ENCODE peak calls at places on chromosomes 4 and X, in six cellular contexts. V, C, O, S, F and W are unnamed samples.

GRCh38 chr4:6021831-6022606 is 3.8 kb upstream of the C4orf50 start:
- DNase-seq in V (no peak), C (no peak), O (no peak), S (no peak), F (no peak), W (no peak)

GRCh38 chr4:18844726-18845125 is 823.2 kb upstream of the LCORL start:
- DNase-seq in V (no peak), C (no peak), O (no peak), S (no peak), F (no peak), W (no peak)

GRCh38 chr4:3220586-3221494 is 28.1 kb upstream of the MSANTD1 start:
- DNase-seq in V (no peak), C (no peak), O (no peak), S (no peak), F (no peak), W (no peak)

GRCh38 chr4:153792007-153792892 is 3.4 kb upstream of the SFRP2 start:
- DNase-seq in V (no peak), C (no peak), O (no peak), S (no peak), F (no peak), W (peak; percentile 84)

GRCh38 chr4:67071641-67072040 is 473.7 kb downstream of the CENPC start:
- DNase-seq in V (no peak), C (no peak), O (no peak), S (no peak), F (no peak), W (no peak)

GRCh38 chr4:94757192-94758140 is at the start of gene BMPR1B:
- DNase-seq in V (no peak), C (no peak), O (peak; percentile 14), S (no peak), F (no peak), W (no peak)

GRCh38 chr4:109649872-109650271 is 53.4 kb downstream of the CASP6 start:
- DNase-seq in V (no peak), C (no peak), O (no peak), S (no peak), F (no peak), W (no peak)

GRCh38 chr4:37639551-37640293 is 46.5 kb downstream of the RELL1 start:
- DNase-seq in V (no peak), C (no peak), O (no peak), S (no peak), F (no peak), W (no peak)

GRCh38 chr4:147724468-147725201 is 7.3 kb upstream of the ARHGAP10 start:
- DNase-seq in V (no peak), C (no peak), O (no peak), S (no peak), F (no peak), W (no peak)

GRCh38 chr4:32775049-32775448 is 2054.9 kb downstream of the PCDH7 start:
- DNase-seq in V (no peak), C (peak; percentile 69), O (no peak), S (peak; percentile 59), F (no peak), W (no peak)

GRCh38 chr4:88811904-88812303 is 114.3 kb upstream of the NAP1L5 start:
- DNase-seq in V (no peak), C (no peak), O (no peak), S (no peak), F (no peak), W (no peak)

GRCh38 chrX:114774691-114775090 is 190.8 kb downstream of the HTR2C start:
- DNase-seq in V (no peak), C (no peak), O (no peak), S (no peak), F (no peak), W (no peak)

GRCh38 chr4:173880897-173881296 is 350.9 kb upstream of the HAND2 start:
- DNase-seq in V (no peak), C (no peak), O (no peak), S (no peak), F (no peak), W (no peak)

GRCh38 chrX:153981771-153982533 is 9.4 kb downstream of the TMEM187 start:
- DNase-seq in V (no peak), C (no peak), O (no peak), S (no peak), F (no peak), W (no peak)

GRCh38 chr4:112951362-112951962 is 98.0 kb upstream of the ANK2 start:
- DNase-seq in V (no peak), C (no peak), O (no peak), S (peak; percentile 9), F (no peak), W (no peak)

GRCh38 chr4:20368926-20369325 is 117.2 kb downstream of the SLIT2 start:
- DNase-seq in V (no peak), C (no peak), O (no peak), S (no peak), F (no peak), W (no peak)

GRCh38 chr4:57442834-57443291 is 332.7 kb upstream of the IGFBP7 start:
- DNase-seq in V (no peak), C (no peak), O (peak; percentile 6), S (peak; percentile 26), F (no peak), W (no peak)

GRCh38 chr4:188960411-188961093 is 821.3 kb downstream of the TRIML1 start:
- DNase-seq in V (no peak), C (no peak), O (no peak), S (no peak), F (no peak), W (no peak)

GRCh38 chr4:182770969-182771330 is 146.2 kb downstream of the DCTD start:
- DNase-seq in V (no peak), C (no peak), O (no peak), S (peak; percentile 7), F (no peak), W (no peak)

DNA sequence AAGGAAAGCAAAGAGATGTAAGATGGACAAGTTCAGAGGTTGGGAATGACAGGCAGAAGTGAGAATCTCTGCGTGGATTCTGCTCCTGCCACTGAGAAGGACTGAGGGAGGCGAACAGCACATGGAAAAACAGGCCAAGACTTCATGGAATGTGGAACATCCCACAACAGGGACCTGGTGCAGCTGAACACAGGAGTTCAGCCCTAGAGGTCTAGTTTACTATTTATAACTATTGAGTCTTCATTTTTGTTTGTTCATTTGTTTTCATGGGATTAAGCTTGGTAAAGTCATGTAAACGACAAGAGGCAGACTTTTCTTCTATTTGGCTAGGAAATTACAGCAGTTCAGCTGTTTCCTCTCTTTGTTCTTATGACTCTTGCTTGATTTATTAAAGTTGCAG is 234.5 kb downstream of the MAML3 start:
- DNase-seq in V (no peak), C (no peak), O (no peak), S (no peak), F (no peak), W (no peak)
- TF ChIP-seq POLR2A in V (no peak), C (no peak), O (no peak), S (no peak), F (no peak), W (no peak)

GRCh38 chr4:128308986-128309385 is 21.4 kb upstream of the PGRMC2 start:
- DNase-seq in V (no peak), C (no peak), O (no peak), S (no peak), F (no peak), W (no peak)

GRCh38 chr4:128310266-128310697 is 22.7 kb upstream of the PGRMC2 start:
- DNase-seq in V (no peak), C (no peak), O (no peak), S (peak; percentile 55), F (no peak), W (no peak)

GRCh38 chr4:128306992-128307581 is 19.5 kb upstream of the PGRMC2 start:
- DNase-seq in V (no peak), C (no peak), O (no peak), S (no peak), F (no peak), W (no peak)

GRCh38 chr4:128311659-128312392 is 24.2 kb upstream of the PGRMC2 start:
- DNase-seq in V (no peak), C (no peak), O (peak; percentile 50), S (no peak), F (no peak), W (no peak)

GRCh38 chr4:128309585-128309984 is 22.0 kb upstream of the PGRMC2 start:
- DNase-seq in V (no peak), C (no peak), O (no peak), S (no peak), F (no peak), W (no peak)
- TF ChIP-seq CTCF in V (no peak), C (no peak), O (no peak), S (no peak), F (no peak), W (no peak)

GRCh38 chrX:123424546-123424945 is 240.5 kb downstream of the GRIA3 start:
- DNase-seq in V (no peak), C (no peak), O (no peak), S (no peak), F (no peak), W (no peak)
- TF ChIP-seq POLR2AphosphoS5 in V (no peak), C (no peak), O (no peak), S (no peak), F (no peak), W (no peak)

GRCh38 chr4:10083331-10083769 is 33.2 kb downstream of the WDR1 start:
- DNase-seq in V (no peak), C (no peak), O (no peak), S (no peak), F (peak; percentile 62), W (peak; percentile 60)

GRCh38 chr4:10085828-10086505 is 30.6 kb downstream of the WDR1 start:
- DNase-seq in V (no peak), C (no peak), O (no peak), S (no peak), F (no peak), W (peak; percentile 46)

GRCh38 chr4:10085386-10085785 is 31.2 kb downstream of the WDR1 start:
- DNase-seq in V (no peak), C (no peak), O (no peak), S (no peak), F (no peak), W (peak; percentile 66)

GRCh38 chr4:10083861-10084641 is 32.5 kb downstream of the WDR1 start:
- DNase-seq in V (no peak), C (no peak), O (no peak), S (no peak), F (peak; percentile 63), W (peak; percentile 63)

GRCh38 chr4:10084651-10085320 is 31.8 kb downstream of the WDR1 start:
- DNase-seq in V (no peak), C (no peak), O (no peak), S (no peak), F (peak; percentile 37), W (peak; percentile 50)
- TF ChIP-seq POLR2A in V (no peak), C (no peak), O (no peak), S (no peak), F (no peak), W (no peak)

GRCh38 chr4:111937368-111937767 is 207.9 kb upstream of the FAM241A start:
- DNase-seq in V (no peak), C (peak; percentile 48), O (no peak), S (peak; percentile 51), F (no peak), W (no peak)
- TF ChIP-seq CTCF in V (no peak), C (peak; percentile 68), O (no peak), S (peak; percentile 50), F (no peak), W (no peak)